ENCODE peak calls at places on chromosomes 7 and 10, in six cellular contexts. I is ovary; S is EH; O is mucosa of descending colon; G is stimulated activated CD8-positive, alpha-beta memory T cell treated with anti-CD3 and anti-CD28 coated beads, Interleukin-4, amount 100 ng/mL, for 4 hours; M is NCI-H1092 treated with DMSO at 0.1 percent for 48 hours. Y is an unnamed sample.

GRCh38 chr7:77415474-77415821 is 701 bp downstream of the GSAP start:
- DNase-seq in I (no peak), S (no peak), O (no peak), G (no peak), M (peak), Y (no peak)

GRCh38 chr7:118794419-118794818 is 569.9 kb downstream of the ANKRD7 start:
- DNase-seq in I (no peak), S (no peak), O (no peak), G (no peak), M (no peak), Y (no peak)

GRCh38 chr7:52233248-52233647 is 802.2 kb upstream of the POM121L12 start:
- DNase-seq in I (no peak), S (no peak), O (no peak), G (no peak), M (no peak), Y (no peak)

GRCh38 chr10:26721561-26721960 is 24.1 kb downstream of the PDSS1 start:
- DNase-seq in I (no peak), S (no peak), O (no peak), G (no peak), M (no peak), Y (no peak)

GRCh38 chr7:139860090-139860773 is 31.2 kb downstream of the TBXAS1 start:
- DNase-seq in I (no peak), S (no peak), O (no peak), G (no peak), M (no peak), Y (peak)

GRCh38 chr10:88791924-88792323 is 10.6 kb upstream of the LIPM start:
- DNase-seq in I (no peak), S (peak), O (peak), G (no peak), M (no peak), Y (no peak)

GRCh38 chr7:6016653-6016966 is 7.5 kb downstream of the AIMP2 start:
- DNase-seq in I (no peak), S (no peak), O (no peak), G (no peak), M (no peak), Y (no peak)

GRCh38 chr10:11841375-11841774 is 18.2 kb downstream of the PROSER2 start:
- DNase-seq in I (no peak), S (no peak), O (no peak), G (no peak), M (no peak), Y (no peak)

GRCh38 chr10:22849077-22849810 is 78.6 kb upstream of the ARMC3 start:
- DNase-seq in I (peak), S (peak), O (peak), G (no peak), M (no peak), Y (peak)

GRCh38 chr10:70441161-70441876 is at the start of gene NODAL:
- DNase-seq in I (no peak), S (no peak), O (no peak), G (no peak), M (no peak), Y (no peak)

GRCh38 chr10:100362570-100363496 is 15.8 kb downstream of the SCD start:
- DNase-seq in I (no peak), S (no peak), O (no peak), G (no peak), M (no peak), Y (no peak)

GRCh38 chr10:114526112-114526496 is 121.8 kb upstream of the AFAP1L2 start:
- DNase-seq in I (no peak), S (peak), O (no peak), G (no peak), M (no peak), Y (no peak)

GRCh38 chr10:91536101-91536500 is 96.8 kb downstream of the PPP1R3C start:
- DNase-seq in I (peak), S (peak), O (peak), G (no peak), M (no peak), Y (peak)

GRCh38 chr10:33279276-33279675 is 55.2 kb downstream of the NRP1 start:
- DNase-seq in I (no peak), S (peak), O (no peak), G (no peak), M (no peak), Y (no peak)

GRCh38 chr10:59373071-59373470 is 10.7 kb upstream of the FAM13C start:
- DNase-seq in I (no peak), S (no peak), O (no peak), G (no peak), M (no peak), Y (no peak)

GRCh38 chr7:36633377-36633776 is 90.9 kb downstream of the AOAH start:
- DNase-seq in I (no peak), S (no peak), O (no peak), G (no peak), M (no peak), Y (no peak)

GRCh38 chr7:15891151-15891842 is 204.8 kb upstream of the MEOX2 start:
- DNase-seq in I (no peak), S (peak), O (no peak), G (no peak), M (no peak), Y (no peak)

GRCh38 chr7:27617651-27618381 is 44.9 kb downstream of the HIBADH start:
- DNase-seq in I (no peak), S (no peak), O (no peak), G (no peak), M (no peak), Y (no peak)

GRCh38 chr7:133511242-133511641 is 258.4 kb downstream of the EXOC4 start:
- DNase-seq in I (no peak), S (no peak), O (no peak), G (no peak), M (no peak), Y (no peak)

GRCh38 chr7:12162420-12163113 is 48.5 kb upstream of the TMEM106B start:
- DNase-seq in I (no peak), S (peak), O (no peak), G (no peak), M (no peak), Y (no peak)

GRCh38 chr7:2619120-2619519 is 12.7 kb upstream of the TTYH3 start:
- DNase-seq in I (no peak), S (peak), O (no peak), G (no peak), M (no peak), Y (no peak)

Y was measured in Right ventricle myocardium superior.